ENCODE peak calls at places on chromosome 14, in eight cellular contexts. E is fibroblast of lung; A is HCEC 1CT; M is NCI-H2081 treated with DMSO at 0.1 percent for 48 hours; Y is stimulated activated CD4-positive, alpha-beta T cell treated with anti-CD3 and anti-CD28 coated beads, Interleukin-4, amount 100 ng/mL, for 24 hours; N is mucosa of gallbladder; Z is activated CD8-positive, alpha-beta T cell treated with anti-CD3 and anti-CD28 coated beads for 36 hours; V is amniotic stem cell. I is an unnamed sample.

GRCh38 chr14:100526632-100527031 is 60.6 kb downstream of the BEGAIN start:
- DNase-seq in A (no peak), E (no peak), Z (no peak), M (no peak), Y (no peak), V (no peak), N (peak), I (no peak)

GRCh38 chr14:54688229-54688628 is 121.3 kb downstream of the SAMD4A start:
- DNase-seq in Y (no peak), V (no peak), M (no peak), E (no peak), Z (peak), N (no peak), A (no peak), I (no peak)

GRCh38 chr14:93019367-93019843 is 96.3 kb downstream of the ITPK1 start:
- DNase-seq in Z (no peak), V (no peak), A (no peak), M (no peak), Y (no peak), N (no peak), E (no peak), I (no peak)

GRCh38 chr14:59632381-59632780 is 55.8 kb upstream of the CCDC175 start:
- DNase-seq in Z (peak), A (peak), N (peak), Y (no peak), E (peak), V (no peak), M (no peak), I (peak)

GRCh38 chr14:63952053-63952932 is 99.5 kb downstream of the SYNE2 start:
- DNase-seq in V (no peak), E (no peak), A (no peak), Z (no peak), M (no peak), N (no peak), Y (no peak), I (no peak)

GRCh38 chr14:50229646-50230045 is 1.7 kb downstream of the SOS2 start:
- DNase-seq in N (no peak), Y (no peak), A (no peak), E (no peak), V (no peak), Z (no peak), M (no peak), I (no peak)

GRCh38 chr14:63470877-63471565 is 72.2 kb downstream of the PPP2R5E start:
- DNase-seq in N (no peak), Z (no peak), Y (no peak), E (peak), V (peak), A (peak), M (no peak), I (no peak)

GRCh38 chr14:62143235-62143634 is 381.0 kb downstream of the SNAPC1 start:
- DNase-seq in A (peak), N (no peak), E (peak), Y (no peak), V (no peak), M (no peak), Z (no peak), I (no peak)

GRCh38 chr14:38964630-38965029 is 138.4 kb downstream of the SEC23A start:
- DNase-seq in Z (no peak), N (no peak), Y (no peak), M (no peak), A (peak), E (no peak), V (no peak), I (peak)

GRCh38 chr14:75626857-75627256 is 33.8 kb downstream of the ERG28 start:
- DNase-seq in Z (no peak), M (no peak), E (peak), Y (no peak), N (no peak), V (no peak), A (peak), I (no peak)

GRCh38 chr14:99634443-99634842 is 10.5 kb upstream of the HHIPL1 start:
- DNase-seq in V (no peak), Y (no peak), N (no peak), E (no peak), Z (no peak), M (no peak), A (no peak), I (no peak)

GRCh38 chr14:105143451-105144230 is 24.9 kb downstream of the JAG2 start:
- DNase-seq in A (no peak), V (no peak), E (no peak), M (no peak), Y (no peak), N (no peak), Z (no peak), I (no peak)

GRCh38 chr14:50835280-50835679 is 4.3 kb upstream of the NIN start:
- DNase-seq in V (no peak), M (no peak), E (no peak), Z (peak), A (no peak), Y (no peak), N (no peak), I (no peak)

GRCh38 chr14:52315355-52315718 is 1.2 kb downstream of the PTGER2 start:
- DNase-seq in N (no peak), E (peak), M (no peak), V (no peak), A (peak), Y (peak), Z (peak), I (peak)

GRCh38 chr14:100979780-100980179 is 76.3 kb upstream of the RTL1 start:
- DNase-seq in N (no peak), Z (no peak), M (no peak), Y (no peak), V (peak), A (peak), E (peak), I (no peak)

GRCh38 chr14:70988452-70988851 is 81.2 kb downstream of the PCNX1 start:
- DNase-seq in N (no peak), Z (no peak), V (no peak), A (no peak), Y (no peak), M (no peak), E (no peak), I (peak)

GRCh38 chr14:88553886-88554457 is 835 bp downstream of the PTPN21 start:
- DNase-seq in A (no peak), M (no peak), N (no peak), Z (no peak), V (no peak), E (peak), Y (no peak), I (no peak)

GRCh38 chr14:100290607-100291304 is 15.5 kb downstream of the SLC25A29 start:
- DNase-seq in Y (no peak), Z (no peak), M (no peak), E (no peak), V (no peak), N (no peak), A (no peak), I (no peak)

GRCh38 chr14:104749111-104749649 is 3.8 kb upstream of the SIVA1 start:
- DNase-seq in N (peak), V (no peak), A (peak), Y (no peak), E (peak), M (no peak), Z (no peak), I (peak)

GRCh38 chr14:68608235-68608962 is 184.5 kb downstream of the ZFP36L1 start:
- DNase-seq in A (no peak), E (no peak), V (no peak), N (no peak), Z (no peak), M (no peak), Y (no peak), I (peak)

GRCh38 chr14:92512807-92513203 is 776 bp upstream of the RIN3 start:
- DNase-seq in A (no peak), Y (no peak), V (no peak), E (no peak), Z (no peak), M (no peak), N (no peak), I (no peak)

GRCh38 chr14:76412501-76412900 is 36.6 kb downstream of the ESRRB start:
- DNase-seq in V (no peak), N (no peak), Y (no peak), A (no peak), Z (no peak), M (no peak), E (no peak), I (no peak)

GRCh38 chr14:92603309-92604257 is 90.0 kb downstream of the RIN3 start:
- DNase-seq in A (peak), E (peak), M (no peak), V (no peak), N (peak), Y (peak), Z (peak), I (peak)

GRCh38 chr14:99735189-99736135 is 51.4 kb downstream of the CYP46A1 start:
- DNase-seq in M (no peak), N (no peak), V (no peak), Z (no peak), Y (no peak), A (no peak), E (no peak), I (no peak)

GRCh38 chr14:21408152-21408551 is 24.3 kb upstream of the SUPT16H start:
- DNase-seq in V (peak), N (no peak), E (peak), M (no peak), Z (no peak), A (peak), Y (no peak), I (no peak)

GRCh38 chr14:71582705-71583104 is 349.5 kb upstream of the RGS6 start:
- DNase-seq in E (peak), V (peak), M (no peak), A (peak), N (no peak), Z (no peak), Y (no peak), I (peak)

GRCh38 chr14:55851301-55851700 is 266.9 kb upstream of the PELI2 start:
- DNase-seq in E (no peak), A (no peak), V (no peak), Y (no peak), Z (no peak), M (no peak), N (no peak), I (no peak)

I was measured in left kidney.